ENCODE peak calls at places on chromosomes 12 and 14, in ten cellular contexts. One of them, this sample, is unnamed.

GRCh38 chr14:100770605-100771120 is 44.0 kb downstream of the DLK1 start:
- DNase-seq in foreskin fibroblast: no peak
- DNase-seq in iPS DF 6.9: no peak
- DNase-seq in coronary artery: peak; percentile 52
- DNase-seq in BE2C: peak; percentile 65
- DNase-seq in CD4-positive, CD25-positive, alpha-beta regulatory T cell: no peak
- DNase-seq in uterus: no peak
- DNase-seq in fibroblast of the aortic adventitia: no peak
- DNase-seq in adrenal gland: no peak
- DNase-seq in A549: no peak
- DNase-seq in this sample: no peak

GRCh38 chr14:36856095-36856878 is 194.6 kb downstream of the PAX9 start:
- DNase-seq in BE2C: no peak
- DNase-seq in A549: no peak
- DNase-seq in uterus: no peak
- DNase-seq in adrenal gland: no peak
- DNase-seq in CD4-positive, CD25-positive, alpha-beta regulatory T cell: no peak
- DNase-seq in fibroblast of the aortic adventitia: no peak
- DNase-seq in foreskin fibroblast: no peak
- DNase-seq in coronary artery: no peak
- DNase-seq in iPS DF 6.9: no peak
- DNase-seq in this sample: no peak

GRCh38 chr12:86379337-86379736 is 123.1 kb upstream of the MGAT4C start:
- DNase-seq in CD4-positive, CD25-positive, alpha-beta regulatory T cell: no peak
- DNase-seq in foreskin fibroblast: no peak
- DNase-seq in BE2C: no peak
- DNase-seq in iPS DF 6.9: no peak
- DNase-seq in uterus: no peak
- DNase-seq in adrenal gland: no peak
- DNase-seq in coronary artery: no peak
- DNase-seq in A549: no peak
- DNase-seq in fibroblast of the aortic adventitia: no peak
- DNase-seq in this sample: no peak

GRCh38 chr14:53391631-53392030 is 238.5 kb upstream of the DDHD1 start:
- DNase-seq in BE2C: no peak
- DNase-seq in fibroblast of the aortic adventitia: peak; percentile 80
- DNase-seq in iPS DF 6.9: no peak
- DNase-seq in adrenal gland: no peak
- DNase-seq in CD4-positive, CD25-positive, alpha-beta regulatory T cell: no peak
- DNase-seq in coronary artery: no peak
- DNase-seq in foreskin fibroblast: peak; percentile 96
- DNase-seq in uterus: no peak
- DNase-seq in A549: no peak
- DNase-seq in this sample: peak; percentile 35

GRCh38 chr12:111276189-111276588 is 92.7 kb downstream of the PHETA1 start:
- DNase-seq in foreskin fibroblast: peak; percentile 28
- DNase-seq in coronary artery: no peak
- DNase-seq in adrenal gland: no peak
- DNase-seq in iPS DF 6.9: no peak
- DNase-seq in uterus: no peak
- DNase-seq in A549: no peak
- DNase-seq in CD4-positive, CD25-positive, alpha-beta regulatory T cell: no peak
- DNase-seq in BE2C: no peak
- DNase-seq in fibroblast of the aortic adventitia: no peak
- DNase-seq in this sample: peak; percentile 22

GRCh38 chr12:39581592-39581991 is 38.0 kb downstream of the ABCD2 start:
- DNase-seq in iPS DF 6.9: no peak
- DNase-seq in foreskin fibroblast: no peak
- DNase-seq in CD4-positive, CD25-positive, alpha-beta regulatory T cell: no peak
- DNase-seq in coronary artery: no peak
- DNase-seq in uterus: no peak
- DNase-seq in A549: no peak
- DNase-seq in BE2C: no peak
- DNase-seq in fibroblast of the aortic adventitia: no peak
- DNase-seq in adrenal gland: no peak
- DNase-seq in this sample: peak; percentile 20

GRCh38 chr14:49623387-49623786 is 2.8 kb downstream of the MGAT2 start:
- DNase-seq in iPS DF 6.9: no peak
- DNase-seq in A549: no peak
- DNase-seq in BE2C: no peak
- DNase-seq in foreskin fibroblast: no peak
- DNase-seq in coronary artery: no peak
- DNase-seq in uterus: no peak
- DNase-seq in adrenal gland: no peak
- DNase-seq in fibroblast of the aortic adventitia: no peak
- DNase-seq in CD4-positive, CD25-positive, alpha-beta regulatory T cell: no peak
- DNase-seq in this sample: no peak

GRCh38 chr12:26434299-26434915 is 239.0 kb downstream of the SSPN start:
- DNase-seq in BE2C: peak; percentile 39
- DNase-seq in CD4-positive, CD25-positive, alpha-beta regulatory T cell: no peak
- DNase-seq in fibroblast of the aortic adventitia: peak; percentile 73
- DNase-seq in foreskin fibroblast: peak; percentile 43
- DNase-seq in adrenal gland: peak; percentile 43
- DNase-seq in coronary artery: no peak
- DNase-seq in iPS DF 6.9: peak; percentile 22
- DNase-seq in A549: peak; percentile 57
- DNase-seq in uterus: no peak
- DNase-seq in this sample: peak; percentile 81

GRCh38 chr14:75520852-75521251 is 1.4 kb upstream of the BATF start:
- DNase-seq in BE2C: no peak
- DNase-seq in coronary artery: no peak
- DNase-seq in fibroblast of the aortic adventitia: no peak
- DNase-seq in foreskin fibroblast: no peak
- DNase-seq in A549: no peak
- DNase-seq in CD4-positive, CD25-positive, alpha-beta regulatory T cell: no peak
- DNase-seq in iPS DF 6.9: no peak
- DNase-seq in adrenal gland: no peak
- DNase-seq in uterus: no peak
- DNase-seq in this sample: no peak

GRCh38 chr14:75519394-75519793 is 2.9 kb upstream of the BATF start:
- DNase-seq in A549: no peak
- DNase-seq in iPS DF 6.9: no peak
- DNase-seq in BE2C: no peak
- DNase-seq in fibroblast of the aortic adventitia: no peak
- DNase-seq in foreskin fibroblast: no peak
- DNase-seq in adrenal gland: no peak
- DNase-seq in coronary artery: no peak
- DNase-seq in CD4-positive, CD25-positive, alpha-beta regulatory T cell: no peak
- DNase-seq in uterus: no peak
- DNase-seq in this sample: no peak

GRCh38 chr14:75521415-75522199 is 662 bp upstream of the BATF start:
- DNase-seq in A549: no peak
- DNase-seq in iPS DF 6.9: no peak
- DNase-seq in adrenal gland: no peak
- DNase-seq in uterus: no peak
- DNase-seq in fibroblast of the aortic adventitia: no peak
- DNase-seq in BE2C: no peak
- DNase-seq in foreskin fibroblast: no peak
- DNase-seq in coronary artery: no peak
- DNase-seq in CD4-positive, CD25-positive, alpha-beta regulatory T cell: no peak
- DNase-seq in this sample: no peak

GRCh38 chr14:75519826-75520692 is 2.2 kb upstream of the BATF start:
- DNase-seq in fibroblast of the aortic adventitia: peak; percentile 31
- DNase-seq in BE2C: peak; percentile 23
- DNase-seq in A549: no peak
- DNase-seq in CD4-positive, CD25-positive, alpha-beta regulatory T cell: no peak
- DNase-seq in adrenal gland: no peak
- DNase-seq in iPS DF 6.9: no peak
- DNase-seq in coronary artery: no peak
- DNase-seq in foreskin fibroblast: peak; percentile 73
- DNase-seq in uterus: no peak
- DNase-seq in this sample: peak; percentile 45

DNA sequence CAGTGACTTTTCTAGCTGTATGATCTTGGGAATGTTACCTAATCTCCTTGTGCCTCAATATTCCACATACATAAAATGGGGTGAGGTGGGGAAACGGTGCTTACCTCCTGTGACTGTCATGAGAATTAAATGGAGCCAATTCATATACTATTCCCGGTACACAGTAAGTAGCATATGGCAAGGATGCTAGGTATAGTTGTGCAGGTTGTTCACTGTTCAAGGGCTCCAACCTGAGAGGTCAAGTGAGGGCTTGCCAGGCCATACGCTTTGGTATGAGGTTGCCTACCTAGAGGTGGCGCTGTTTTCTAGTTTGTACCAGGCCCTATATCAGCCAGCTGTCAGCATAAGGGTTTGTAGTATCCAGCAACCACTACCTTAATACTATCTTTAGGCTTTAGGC is 3.6 kb upstream of the BATF start:
- DNase-seq in fibroblast of the aortic adventitia: no peak
- DNase-seq in uterus: no peak
- DNase-seq in adrenal gland: no peak
- DNase-seq in foreskin fibroblast: no peak
- DNase-seq in iPS DF 6.9: peak; percentile 72
- DNase-seq in CD4-positive, CD25-positive, alpha-beta regulatory T cell: no peak
- DNase-seq in BE2C: no peak
- DNase-seq in coronary artery: no peak
- DNase-seq in A549: no peak
- DNase-seq in this sample: peak; percentile 38
- H3K4me3 ChIP-seq in fibroblast of the aortic adventitia: no peak overlapping the region
- H3K4me3 ChIP-seq in uterus: no peak overlapping the region
- H3K4me3 ChIP-seq in adrenal gland: no peak overlapping the region
- H3K4me3 ChIP-seq in foreskin fibroblast: no peak overlapping the region
- H3K4me3 ChIP-seq in iPS DF 6.9: no peak overlapping the region
- H3K4me3 ChIP-seq in CD4-positive, CD25-positive, alpha-beta regulatory T cell: no peak overlapping the region
- H3K4me3 ChIP-seq in BE2C: no peak overlapping the region
- H3K4me3 ChIP-seq in coronary artery: no peak overlapping the region
- H3K4me3 ChIP-seq in A549: no peak overlapping the region
- H3K4me3 ChIP-seq in this sample: no peak overlapping the region

GRCh38 chr14:105399441-105399775 is 1.1 kb downstream of the TEX22 start:
- DNase-seq in foreskin fibroblast: no peak
- DNase-seq in BE2C: peak; percentile 52
- DNase-seq in A549: no peak
- DNase-seq in coronary artery: no peak
- DNase-seq in CD4-positive, CD25-positive, alpha-beta regulatory T cell: no peak
- DNase-seq in iPS DF 6.9: no peak
- DNase-seq in uterus: no peak
- DNase-seq in adrenal gland: no peak
- DNase-seq in fibroblast of the aortic adventitia: no peak
- DNase-seq in this sample: no peak

GRCh38 chr14:105400016-105400415 is 1.7 kb downstream of the TEX22 start:
- DNase-seq in CD4-positive, CD25-positive, alpha-beta regulatory T cell: no peak
- DNase-seq in foreskin fibroblast: no peak
- DNase-seq in adrenal gland: no peak
- DNase-seq in uterus: no peak
- DNase-seq in coronary artery: no peak
- DNase-seq in A549: no peak
- DNase-seq in iPS DF 6.9: no peak
- DNase-seq in BE2C: no peak
- DNase-seq in fibroblast of the aortic adventitia: no peak
- DNase-seq in this sample: no peak

GRCh38 chr14:105397350-105397931 is 897 bp upstream of the TEX22 start:
- DNase-seq in foreskin fibroblast: no peak
- DNase-seq in BE2C: peak; percentile 8
- DNase-seq in iPS DF 6.9: no peak
- DNase-seq in adrenal gland: no peak
- DNase-seq in A549: no peak
- DNase-seq in CD4-positive, CD25-positive, alpha-beta regulatory T cell: no peak
- DNase-seq in fibroblast of the aortic adventitia: no peak
- DNase-seq in coronary artery: no peak
- DNase-seq in uterus: no peak
- DNase-seq in this sample: no peak

GRCh38 chr14:105398044-105398725 is at the start of gene TEX22:
- DNase-seq in adrenal gland: peak; percentile 92
- DNase-seq in iPS DF 6.9: peak; percentile 52
- DNase-seq in A549: peak; percentile 75
- DNase-seq in uterus: peak; percentile 91
- DNase-seq in BE2C: peak; percentile 96
- DNase-seq in CD4-positive, CD25-positive, alpha-beta regulatory T cell: peak; percentile 79
- DNase-seq in fibroblast of the aortic adventitia: peak; percentile 70
- DNase-seq in coronary artery: peak; percentile 87
- DNase-seq in foreskin fibroblast: peak; percentile 72
- DNase-seq in this sample: peak; percentile 80

DNA sequence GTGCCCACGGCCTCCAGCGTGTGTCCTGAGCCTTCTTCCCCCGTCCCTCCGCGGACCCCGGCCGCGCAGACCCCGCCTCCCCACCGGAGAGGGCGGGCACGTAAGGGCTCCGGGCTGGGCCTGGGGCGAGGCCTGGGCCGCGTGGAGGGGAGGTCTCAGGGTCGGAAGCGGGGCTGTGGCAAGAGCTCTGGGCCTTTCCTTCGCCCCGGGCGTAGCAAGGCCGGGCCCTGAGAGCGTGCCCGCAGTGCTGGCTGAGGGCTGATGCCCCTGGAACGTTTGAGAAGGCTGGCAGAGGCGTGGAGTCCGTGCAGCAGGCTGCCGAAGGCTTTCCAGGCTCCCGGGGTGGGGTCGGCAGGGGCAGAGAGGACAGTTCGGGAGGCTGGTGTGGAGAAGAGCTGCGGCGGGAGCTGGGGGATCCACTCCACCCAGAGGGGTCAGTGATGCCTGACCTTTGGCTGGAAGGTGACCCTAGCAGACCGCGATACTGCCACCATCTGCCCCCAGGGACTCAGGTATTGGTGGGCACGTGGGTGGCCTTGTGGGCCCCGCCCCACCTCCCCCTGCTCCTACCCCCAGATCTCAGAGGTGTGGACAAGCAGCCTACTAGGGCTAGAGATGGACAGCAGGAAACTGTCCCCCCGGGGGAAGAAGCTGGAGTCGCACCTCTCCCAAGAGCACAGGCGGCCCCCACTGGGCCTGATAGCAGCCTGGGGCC is 545 bp downstream of the TEX22 start:
- DNase-seq in A549: no peak
- DNase-seq in uterus: no peak
- DNase-seq in fibroblast of the aortic adventitia: no peak
- DNase-seq in iPS DF 6.9: no peak
- DNase-seq in CD4-positive, CD25-positive, alpha-beta regulatory T cell: no peak
- DNase-seq in foreskin fibroblast: peak; percentile 15
- DNase-seq in BE2C: peak; percentile 80
- DNase-seq in adrenal gland: no peak
- DNase-seq in coronary artery: no peak
- DNase-seq in this sample: peak; percentile 36
- H3K4me3 ChIP-seq in A549: peak overlapping the region; percentile 100
- H3K4me3 ChIP-seq in uterus: peak overlapping the region; percentile 88
- H3K4me3 ChIP-seq in fibroblast of the aortic adventitia: peak overlapping the region; percentile 86
- H3K4me3 ChIP-seq in iPS DF 6.9: peak overlapping the region; percentile 54
- H3K4me3 ChIP-seq in CD4-positive, CD25-positive, alpha-beta regulatory T cell: no peak overlapping the region
- H3K4me3 ChIP-seq in foreskin fibroblast: peak overlapping the region; percentile 86
- H3K4me3 ChIP-seq in BE2C: peak overlapping the region; percentile 66
- H3K4me3 ChIP-seq in adrenal gland: peak overlapping the region; percentile 46
- H3K4me3 ChIP-seq in coronary artery: peak overlapping the region; percentile 83
- H3K4me3 ChIP-seq in this sample: peak overlapping the region; percentile 73

DNA sequence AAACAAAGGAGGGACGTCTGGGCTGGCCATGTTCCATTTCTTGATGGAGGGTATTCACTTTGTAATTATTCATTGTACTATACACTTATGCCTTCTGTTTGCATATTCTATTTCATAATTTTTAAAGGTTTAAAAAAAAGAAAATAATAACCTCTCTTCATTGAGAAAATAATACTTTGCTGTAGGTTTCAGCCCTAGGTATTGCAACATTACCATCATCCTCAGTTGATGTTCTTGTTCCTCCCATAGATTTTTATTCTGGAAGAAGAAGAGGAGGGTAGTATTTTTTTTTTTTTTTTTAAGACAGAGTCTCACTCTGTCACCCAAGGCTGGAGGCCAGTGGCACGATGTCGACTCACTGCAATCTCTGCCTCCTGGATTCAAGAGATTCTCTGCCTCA is 54.7 kb downstream of the PHLDA1 start:
- DNase-seq in BE2C: no peak
- DNase-seq in uterus: no peak
- DNase-seq in CD4-positive, CD25-positive, alpha-beta regulatory T cell: no peak
- DNase-seq in fibroblast of the aortic adventitia: no peak
- DNase-seq in iPS DF 6.9: no peak
- DNase-seq in foreskin fibroblast: no peak
- DNase-seq in adrenal gland: no peak
- DNase-seq in A549: no peak
- DNase-seq in coronary artery: no peak
- DNase-seq in this sample: no peak
- H3K4me3 ChIP-seq in BE2C: no peak overlapping the region
- H3K4me3 ChIP-seq in uterus: no peak overlapping the region
- H3K4me3 ChIP-seq in CD4-positive, CD25-positive, alpha-beta regulatory T cell: no peak overlapping the region
- H3K4me3 ChIP-seq in fibroblast of the aortic adventitia: no peak overlapping the region
- H3K4me3 ChIP-seq in iPS DF 6.9: no peak overlapping the region
- H3K4me3 ChIP-seq in foreskin fibroblast: no peak overlapping the region
- H3K4me3 ChIP-seq in adrenal gland: no peak overlapping the region
- H3K4me3 ChIP-seq in A549: no peak overlapping the region
- H3K4me3 ChIP-seq in coronary artery: no peak overlapping the region
- H3K4me3 ChIP-seq in this sample: no peak overlapping the region

GRCh38 chr12:720231-720941 is 32.0 kb upstream of the WNK1 start:
- DNase-seq in A549: no peak
- DNase-seq in uterus: no peak
- DNase-seq in BE2C: no peak
- DNase-seq in adrenal gland: no peak
- DNase-seq in foreskin fibroblast: no peak
- DNase-seq in CD4-positive, CD25-positive, alpha-beta regulatory T cell: no peak
- DNase-seq in iPS DF 6.9: no peak
- DNase-seq in coronary artery: no peak
- DNase-seq in fibroblast of the aortic adventitia: no peak
- DNase-seq in this sample: no peak
- H3K4me3 ChIP-seq in A549: no peak overlapping the region
- H3K4me3 ChIP-seq in uterus: no peak overlapping the region
- H3K4me3 ChIP-seq in BE2C: no peak overlapping the region
- H3K4me3 ChIP-seq in adrenal gland: no peak overlapping the region
- H3K4me3 ChIP-seq in foreskin fibroblast: no peak overlapping the region
- H3K4me3 ChIP-seq in CD4-positive, CD25-positive, alpha-beta regulatory T cell: no peak overlapping the region
- H3K4me3 ChIP-seq in iPS DF 6.9: no peak overlapping the region
- H3K4me3 ChIP-seq in coronary artery: no peak overlapping the region
- H3K4me3 ChIP-seq in fibroblast of the aortic adventitia: no peak overlapping the region
- H3K4me3 ChIP-seq in this sample: no peak overlapping the region

This sample was measured in choroid plexus epithelial cell.